ENCODE peak calls at places on chromosomes 13 and 19, in eight cellular contexts. M, X, G, L, S, V, Z and Q are unnamed samples.

GRCh38 chr13:97114696-97115095 is 107.4 kb upstream of the MBNL2 start:
- DNase-seq in M (no peak), X (no peak), G (no peak), L (no peak), S (no peak), V (no peak), Z (no peak), Q (no peak)

GRCh38 chr13:29165840-29166239 is 345.7 kb downstream of the MTUS2 start:
- DNase-seq in M (no peak), X (no peak), G (no peak), L (no peak), S (peak; percentile 91), V (no peak), Z (no peak), Q (no peak)

GRCh38 chr19:37964109-37964508 is 57.1 kb downstream of the SIPA1L3 start:
- DNase-seq in M (no peak), X (peak; percentile 14), G (no peak), L (no peak), S (no peak), V (no peak), Z (no peak), Q (no peak)

GRCh38 chr13:66506031-66506777 is 723.9 kb downstream of the PCDH9 start:
- DNase-seq in M (no peak), X (no peak), G (no peak), L (no peak), S (no peak), V (no peak), Z (no peak), Q (no peak)

GRCh38 chr19:49020342-49020741 is 3.5 kb upstream of the LHB start:
- DNase-seq in M (no peak), X (no peak), G (no peak), L (no peak), S (no peak), V (no peak), Z (no peak), Q (no peak)

GRCh38 chr19:13487985-13488384 is 18.3 kb downstream of the CACNA1A start:
- DNase-seq in M (no peak), X (no peak), G (no peak), L (no peak), S (no peak), V (no peak), Z (no peak), Q (no peak)

GRCh38 chr13:53694814-53695533 is 666.4 kb downstream of the OLFM4 start:
- DNase-seq in M (no peak), X (no peak), G (no peak), L (no peak), S (no peak), V (no peak), Z (no peak), Q (no peak)

GRCh38 chr19:35551091-35551810 is 5.8 kb downstream of the TMEM147 start:
- DNase-seq in M (no peak), X (no peak), G (no peak), L (no peak), S (no peak), V (no peak), Z (no peak), Q (no peak)

GRCh38 chr19:2578911-2579677 is 103.2 kb downstream of the GADD45B start:
- DNase-seq in M (peak; percentile 76), X (peak; percentile 91), G (peak; percentile 70), L (peak; percentile 78), S (no peak), V (peak; percentile 59), Z (peak; percentile 96), Q (peak; percentile 48)

GRCh38 chr19:16400911-16401675 is 70.7 kb downstream of the EPS15L1 start:
- DNase-seq in M (no peak), X (no peak), G (no peak), L (no peak), S (no peak), V (no peak), Z (peak; percentile 50), Q (no peak)

GRCh38 chr19:14673088-14673487 is 1.6 kb downstream of the ADGRE3 start:
- DNase-seq in M (no peak), X (no peak), G (no peak), L (no peak), S (no peak), V (no peak), Z (no peak), Q (no peak)

GRCh38 chr19:56566904-56567273 is 379 bp upstream of the ZNF470 start:
- DNase-seq in M (peak; percentile 26), X (peak; percentile 59), G (no peak), L (no peak), S (peak; percentile 29), V (no peak), Z (peak; percentile 77), Q (peak; percentile 46)

GRCh38 chr13:32955881-32956594 is 60.2 kb upstream of the KL start:
- DNase-seq in M (no peak), X (no peak), G (no peak), L (no peak), S (no peak), V (no peak), Z (no peak), Q (no peak)

GRCh38 chr19:38616265-38616664 is 1.5 kb downstream of the MAP4K1 start:
- DNase-seq in M (no peak), X (no peak), G (no peak), L (no peak), S (no peak), V (no peak), Z (no peak), Q (no peak)